ENCODE peak calls at places on chromosomes 4 and X, in four cellular contexts. B is WERI-Rb-1; H is IMR-90; J is stimulated activated CD8-positive, alpha-beta memory T cell treated with anti-CD3 and anti-CD28 coated beads, Interleukin-2, amount 100 ng/mL, for 1 hour. C is an unnamed sample.

GRCh38 chr4:145285928-145286327 is 105.5 kb upstream of the OTUD4 start:
- DNase-seq in B (no peak), H (peak; percentile 52), J (no peak), C (no peak)

GRCh38 chrX:68710870-68711576 is 63.6 kb downstream of the STARD8 start:
- DNase-seq in B (peak; percentile 68), H (peak; percentile 53), J (no peak), C (peak; percentile 47)

GRCh38 chrX:70039758-70040157 is 10.0 kb downstream of the AWAT2 start:
- DNase-seq in B (no peak), H (no peak), J (no peak), C (no peak)

GRCh38 chr4:57612279-57612678 is 502.1 kb upstream of the IGFBP7 start:
- DNase-seq in B (no peak), H (no peak), J (no peak), C (no peak)

GRCh38 chr4:147108409-147108808 is 162.7 kb upstream of the TTC29 start:
- DNase-seq in B (no peak), H (peak; percentile 65), J (no peak), C (no peak)

GRCh38 chr4:102616661-102617060 is 115.5 kb downstream of the NFKB1 start:
- DNase-seq in B (no peak), H (no peak), J (no peak), C (peak; percentile 58)

GRCh38 chr4:149531861-149532260 is 283.8 kb downstream of the IQCM start:
- DNase-seq in B (peak; percentile 37), H (peak; percentile 26), J (no peak), C (no peak)

GRCh38 chr4:137156054-137156453 is 376.2 kb downstream of the PCDH18 start:
- DNase-seq in B (no peak), H (peak; percentile 69), J (no peak), C (no peak)

GRCh38 chrX:65706041-65706828 is 38.8 kb downstream of the MSN start:
- DNase-seq in B (no peak), H (peak; percentile 85), J (no peak), C (no peak)

GRCh38 chr4:40843696-40844095 is 93.9 kb downstream of the NSUN7 start:
- DNase-seq in B (no peak), H (no peak), J (no peak), C (no peak)